ENCODE peak calls at places on chromosomes 3 and 15, in four cellular contexts. W is HAP-1, P is A549, T is transverse colon. N is an unnamed sample.

GRCh38 chr3:167861649-167862048 is 126.1 kb downstream of the SERPINI1 start:
- DNase-seq in W (peak; percentile 16), P (no peak), T (no peak), N (no peak)

GRCh38 chr15:77009646-77010311 is 14.9 kb downstream of the PSTPIP1 start:
- DNase-seq in P (no peak), T (no peak), W (no peak), N (no peak)

GRCh38 chr3:55247666-55248065 is 239.4 kb downstream of the WNT5A start:
- DNase-seq in T (no peak), P (no peak), W (no peak), N (no peak)

GRCh38 chr3:57006048-57006709 is 54.3 kb upstream of the SPATA12 start:
- DNase-seq in W (no peak), T (no peak), P (no peak), N (no peak)

GRCh38 chr15:20645956-20646355 is 104.4 kb upstream of the GOLGA6L6 start:
- DNase-seq in T (peak; percentile 31), W (no peak), P (no peak), N (no peak)

GRCh38 chr3:32583708-32584107 is 13.1 kb upstream of the DYNC1LI1 start:
- DNase-seq in T (no peak), W (peak; percentile 68), P (no peak), N (peak; percentile 66)

GRCh38 chr3:155416500-155417118 is 123.1 kb upstream of the STRIT1 start:
- DNase-seq in P (peak; percentile 61), W (no peak), T (no peak), N (peak; percentile 45)

GRCh38 chr15:29103825-29104565 is 165.6 kb downstream of the NSMCE3 start:
- DNase-seq in T (peak; percentile 58), W (no peak), P (peak; percentile 70), N (no peak)

GRCh38 chr3:178833696-178834095 is 237.9 kb downstream of the ZMAT3 start:
- DNase-seq in T (no peak), P (no peak), W (no peak), N (no peak)

GRCh38 chr3:193262707-193263106 is 21.7 kb downstream of the PLAAT1 start:
- DNase-seq in T (no peak), W (no peak), P (no peak), N (no peak)

GRCh38 chr15:63987979-63988378 is 58.3 kb downstream of the DAPK2 start:
- DNase-seq in P (no peak), W (no peak), T (peak; percentile 4), N (no peak)

GRCh38 chr3:155960060-155960459 is 89.6 kb downstream of the GMPS start:
- DNase-seq in T (no peak), P (no peak), W (no peak), N (no peak)

GRCh38 chr3:110487840-110488239 is 583.8 kb upstream of the NECTIN3 start:
- DNase-seq in T (no peak), W (no peak), P (no peak), N (no peak)

GRCh38 chr3:13217253-13217652 is 144.0 kb upstream of the IQSEC1 start:
- DNase-seq in T (no peak), P (no peak), W (no peak), N (no peak)

GRCh38 chr3:188734395-188734794 is 437.4 kb upstream of the TPRG1 start:
- DNase-seq in T (peak; percentile 14), P (no peak), W (no peak), N (no peak)

GRCh38 chr15:70466895-70467529 is 296.3 kb downstream of the UACA start:
- DNase-seq in W (peak; percentile 77), P (peak; percentile 88), T (peak; percentile 60), N (peak; percentile 42)

GRCh38 chr3:182392182-182392917 is 401.0 kb upstream of the ATP11B start:
- DNase-seq in P (no peak), T (no peak), W (no peak), N (no peak)

GRCh38 chr15:81413851-81414250 is 39.8 kb upstream of the TMC3 start:
- DNase-seq in W (no peak), T (no peak), P (no peak), N (no peak)

GRCh38 chr15:55774113-55774970 is 31.4 kb upstream of the PRTG start:
- DNase-seq in W (no peak), T (peak; percentile 38), P (peak; percentile 64), N (peak; percentile 55)

GRCh38 chr15:100602822-100603393 is 519 bp downstream of the ASB7 start:
- DNase-seq in W (peak; percentile 2), P (peak; percentile 46), T (peak; percentile 43), N (peak; percentile 60)

GRCh38 chr3:49794926-49795905 is 4.5 kb downstream of the CDHR4 start:
- DNase-seq in T (no peak), P (no peak), W (no peak), N (no peak)

GRCh38 chr15:96344120-96344705 is 13.7 kb downstream of the NR2F2 start:
- DNase-seq in P (no peak), T (no peak), W (no peak), N (no peak)

GRCh38 chr15:42608110-42608531 is 32.7 kb downstream of the STARD9 start:
- DNase-seq in P (no peak), T (peak; percentile 22), W (no peak), N (no peak)

GRCh38 chr3:28680050-28680449 is 331.4 kb upstream of the AZI2 start:
- DNase-seq in W (peak; percentile 4), T (no peak), P (no peak), N (no peak)

GRCh38 chr3:192303235-192303634 is 424.1 kb downstream of the FGF12 start:
- DNase-seq in P (no peak), W (no peak), T (no peak), N (no peak)

GRCh38 chr15:98983333-98983732 is 24.3 kb downstream of the PGPEP1L start:
- DNase-seq in P (peak; percentile 85), T (peak; percentile 16), W (no peak), N (no peak)

GRCh38 chr3:138477801-138478200 is 43.4 kb downstream of the ESYT3 start:
- DNase-seq in P (no peak), W (no peak), T (no peak), N (no peak)

DNA sequence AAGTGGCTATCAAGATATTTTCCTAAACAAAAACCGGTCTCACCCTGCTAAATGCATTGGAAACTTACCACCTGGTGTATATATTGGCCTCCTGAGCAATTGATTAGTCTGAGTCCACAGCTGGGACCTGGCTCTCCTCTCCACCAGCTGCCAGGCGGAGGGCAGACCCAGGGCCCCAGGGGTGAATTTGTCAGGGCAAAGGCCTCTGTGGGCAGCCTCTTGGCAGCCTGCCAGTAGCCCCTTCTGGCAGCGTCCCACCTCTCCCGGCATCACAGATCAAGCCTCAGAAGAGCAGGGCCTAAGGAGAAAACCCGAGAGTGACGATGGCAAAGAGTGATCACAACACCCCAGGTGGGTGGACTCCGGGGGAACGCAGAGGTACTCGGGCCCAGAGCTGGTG is 43.0 kb upstream of the IDH2 start:
- DNase-seq in W (no peak), T (no peak), P (no peak), N (no peak)
- H3K4me1 ChIP-seq in W (no peaks in the 10 kb centered on the region), T (peaks cover 24% of the 10 kb centered on the region), P (peaks cover 29% of the 10 kb centered on the region), N (peaks cover 27% of the 10 kb centered on the region)

DNA sequence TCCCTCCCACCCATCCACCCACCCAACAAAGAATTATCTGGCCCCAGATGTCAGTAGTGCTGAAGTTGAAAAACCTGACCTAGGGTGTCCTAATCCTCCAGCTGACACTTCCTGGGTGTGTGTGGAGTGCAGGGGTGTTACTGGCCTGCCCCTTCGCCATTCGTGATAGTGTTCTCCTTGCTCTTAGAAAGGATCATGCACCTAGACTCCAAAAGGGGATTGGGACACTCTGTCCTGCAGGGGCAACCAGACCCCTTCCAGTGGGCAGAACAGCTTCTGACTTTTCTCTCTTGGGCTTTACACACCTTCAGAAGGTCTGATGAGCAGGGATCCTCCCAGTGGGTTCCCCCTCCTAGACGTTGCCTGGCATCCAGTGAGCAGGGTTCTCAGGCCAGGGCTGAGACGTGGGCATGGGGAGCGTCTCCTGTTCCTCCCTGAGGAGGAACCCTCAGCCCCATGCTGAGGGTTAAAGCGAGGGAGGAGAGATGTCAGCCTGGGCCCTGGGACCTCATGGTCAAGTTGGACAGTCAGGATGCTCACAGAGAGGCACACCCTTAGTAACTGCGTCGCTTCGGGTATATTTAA is 75.0 kb downstream of the AAGAB start:
- DNase-seq in W (no peak), P (no peak), T (no peak), N (no peak)
- H3K4me1 ChIP-seq in W (peaks cover 7% of the 10 kb centered on the region), P (peaks cover 75% of the 10 kb centered on the region), T (peaks cover 35% of the 10 kb centered on the region), N (peaks cover 62% of the 10 kb centered on the region)

GRCh38 chr3:70808881-70809280 is 496.4 kb upstream of the MDFIC2 start:
- DNase-seq in P (no peak), T (no peak), W (no peak), N (no peak)
- H3K4me1 ChIP-seq in P (peaks cover 3% of the 10 kb centered on the region), T (no peaks in the 10 kb centered on the region), W (no peaks in the 10 kb centered on the region), N (no peaks in the 10 kb centered on the region)

DNA sequence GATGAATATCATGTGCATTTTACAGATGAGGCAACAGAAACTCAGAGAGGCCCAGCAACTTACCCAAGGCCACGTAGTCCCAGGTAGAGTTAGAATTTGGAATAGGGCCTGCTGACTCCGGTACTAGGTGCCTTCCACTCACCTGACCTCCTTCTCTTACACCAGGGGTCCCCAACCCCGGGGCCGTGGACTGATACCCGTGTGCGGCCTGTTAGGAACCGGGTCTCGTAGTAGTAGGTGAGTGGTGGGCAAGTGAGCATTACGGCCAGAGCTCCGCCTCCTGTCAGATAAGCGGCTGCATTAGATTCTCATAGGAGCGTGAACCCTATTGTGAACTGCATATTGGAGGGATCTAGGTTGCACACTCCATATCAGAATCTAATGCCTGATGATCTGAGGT is 64.8 kb downstream of the SMAD3 start:
- DNase-seq in W (no peak), P (no peak), T (no peak), N (no peak)
- H3K4me1 ChIP-seq in W (no peaks in the 10 kb centered on the region), P (peaks cover 97% of the 10 kb centered on the region), T (peaks cover 78% of the 10 kb centered on the region), N (peaks cover 76% of the 10 kb centered on the region)

GRCh38 chr3:71419369-71419768 is 164.2 kb downstream of the FOXP1 start:
- DNase-seq in W (no peak), P (no peak), T (no peak), N (no peak)
- H3K4me1 ChIP-seq in W (no peaks in the 10 kb centered on the region), P (peaks cover 9% of the 10 kb centered on the region), T (peaks cover 14% of the 10 kb centered on the region), N (peaks cover 2% of the 10 kb centered on the region)

DNA sequence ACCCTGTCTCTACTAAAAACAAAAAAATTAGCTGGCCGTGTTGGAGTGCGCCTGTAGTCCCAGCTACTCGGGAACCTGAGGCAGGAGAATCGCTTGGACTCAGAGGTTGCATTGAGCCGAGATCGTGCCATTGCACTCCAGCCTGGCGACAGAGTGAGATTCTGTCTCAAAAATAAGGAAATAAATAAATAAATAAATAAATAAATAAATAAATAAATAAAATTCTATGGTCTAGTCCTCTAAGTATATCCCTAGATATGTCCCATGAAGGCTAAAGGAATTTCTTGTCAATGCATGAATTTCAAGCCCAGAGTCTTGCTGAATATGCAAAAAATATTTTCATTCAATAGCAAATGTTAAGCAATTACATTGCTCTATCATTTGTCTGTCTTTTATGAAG is 149.0 kb downstream of the EPHA3 start:
- DNase-seq in W (no peak), P (no peak), T (no peak), N (no peak)
- H3K4me1 ChIP-seq in W (peaks cover 22% of the 10 kb centered on the region), P (no peaks in the 10 kb centered on the region), T (no peaks in the 10 kb centered on the region), N (no peaks in the 10 kb centered on the region)

GRCh38 chr3:111592143-111592542 is 3.0 kb downstream of the ZBED2 start:
- DNase-seq in W (no peak), P (no peak), T (no peak), N (no peak)
- H3K4me1 ChIP-seq in W (no peaks in the 10 kb centered on the region), P (peaks cover 77% of the 10 kb centered on the region), T (no peaks in the 10 kb centered on the region), N (peaks cover 61% of the 10 kb centered on the region)

DNA sequence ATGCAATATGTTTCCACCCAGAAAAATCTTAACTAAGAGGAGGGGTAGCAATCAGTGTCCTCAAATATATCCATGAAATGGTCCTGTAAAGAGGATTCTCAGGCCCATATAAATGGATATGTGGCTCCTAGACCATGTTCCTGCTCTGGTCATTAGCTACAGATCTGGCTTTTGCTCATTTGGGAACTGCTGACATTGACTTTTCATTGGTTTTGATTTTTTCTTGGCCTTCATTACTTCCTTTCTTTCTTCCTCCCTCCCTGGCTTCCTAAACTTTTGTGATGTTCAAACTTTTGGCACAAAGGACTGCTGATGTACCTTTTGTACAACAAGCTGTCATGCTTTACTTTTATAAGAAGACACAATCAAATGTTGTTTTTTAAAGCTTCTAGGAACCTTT is 41.6 kb upstream of the SNRK start:
- DNase-seq in W (no peak), T (no peak), P (no peak), N (no peak)
- H3K4me1 ChIP-seq in W (no peaks in the 10 kb centered on the region), T (peaks cover 12% of the 10 kb centered on the region), P (no peaks in the 10 kb centered on the region), N (no peaks in the 10 kb centered on the region)

N was measured in SJSA1.